ENCODE peak calls at places on chromosome 7, in four cellular contexts. One of them, this sample, is unnamed. For H3K9me3, the result is how much of the 10 kb centered on the place peaks cover.

GRCh38 chr7:26040085-26040484 is 111.9 kb upstream of the NFE2L3 start:
- DNase-seq in adipocyte: no peak
- DNase-seq in cardiac muscle cell: no peak
- DNase-seq in stomach: no peak
- DNase-seq in this sample: no peak

GRCh38 chr7:123871998-123872867 is 27.3 kb downstream of the HYAL4 start:
- DNase-seq in cardiac muscle cell: peak
- DNase-seq in adipocyte: peak
- DNase-seq in stomach: peak
- DNase-seq in this sample: peak

GRCh38 chr7:69597278-69598076 is 798 bp upstream of the AUTS2 start:
- DNase-seq in stomach: peak
- DNase-seq in adipocyte: peak
- DNase-seq in cardiac muscle cell: peak
- DNase-seq in this sample: peak

GRCh38 chr7:156001496-156002260 is 189.4 kb upstream of the SHH start:
- DNase-seq in adipocyte: no peak
- DNase-seq in stomach: no peak
- DNase-seq in cardiac muscle cell: no peak
- DNase-seq in this sample: no peak

GRCh38 chr7:44291066-44291732 is 34.2 kb downstream of the CAMK2B start:
- DNase-seq in adipocyte: no peak
- DNase-seq in cardiac muscle cell: no peak
- DNase-seq in stomach: peak
- DNase-seq in this sample: peak

GRCh38 chr7:20594023-20594422 is 21.4 kb upstream of the ABCB5 start:
- DNase-seq in cardiac muscle cell: no peak
- DNase-seq in stomach: no peak
- DNase-seq in adipocyte: no peak
- DNase-seq in this sample: no peak

GRCh38 chr7:42886129-42886528 is 25.7 kb downstream of the C7orf25 start:
- DNase-seq in stomach: no peak
- DNase-seq in cardiac muscle cell: no peak
- DNase-seq in adipocyte: peak
- DNase-seq in this sample: no peak

GRCh38 chr7:116434820-116435341 is 64.7 kb upstream of the CAV2 start:
- DNase-seq in adipocyte: peak
- DNase-seq in cardiac muscle cell: no peak
- DNase-seq in stomach: no peak
- DNase-seq in this sample: no peak

GRCh38 chr7:16114633-16115032 is 306.7 kb downstream of the CRPPA start:
- DNase-seq in adipocyte: peak
- DNase-seq in cardiac muscle cell: no peak
- DNase-seq in stomach: no peak
- DNase-seq in this sample: peak

GRCh38 chr7:17159500-17160037 is 138.9 kb upstream of the AHR start:
- DNase-seq in adipocyte: no peak
- DNase-seq in cardiac muscle cell: no peak
- DNase-seq in stomach: no peak
- DNase-seq in this sample: no peak

GRCh38 chr7:80941206-80941758 is 22.4 kb upstream of the SEMA3C start:
- DNase-seq in adipocyte: peak
- DNase-seq in stomach: no peak
- DNase-seq in cardiac muscle cell: no peak
- DNase-seq in this sample: no peak

GRCh38 chr7:155269766-155270585 is 27.7 kb upstream of the INSIG1 start:
- DNase-seq in adipocyte: peak
- DNase-seq in stomach: no peak
- DNase-seq in cardiac muscle cell: no peak
- DNase-seq in this sample: no peak

GRCh38 chr7:1331576-1332467 is 99.2 kb downstream of the UNCX start:
- DNase-seq in cardiac muscle cell: no peak
- DNase-seq in stomach: no peak
- DNase-seq in adipocyte: no peak
- DNase-seq in this sample: no peak

GRCh38 chr7:32115831-32116230 is 45.6 kb upstream of the PDE1C start:
- DNase-seq in cardiac muscle cell: no peak
- DNase-seq in stomach: no peak
- DNase-seq in adipocyte: peak
- DNase-seq in this sample: no peak

GRCh38 chr7:137992738-137993394 is 9.0 kb downstream of the CREB3L2 start:
- DNase-seq in adipocyte: peak
- DNase-seq in cardiac muscle cell: no peak
- DNase-seq in stomach: no peak
- DNase-seq in this sample: peak

GRCh38 chr7:28754027-28754426 is 204.1 kb downstream of the TRIL start:
- DNase-seq in stomach: no peak
- DNase-seq in adipocyte: peak
- DNase-seq in cardiac muscle cell: no peak
- DNase-seq in this sample: no peak

GRCh38 chr7:139871276-139871675 is 42.2 kb downstream of the TBXAS1 start:
- DNase-seq in adipocyte: peak
- DNase-seq in stomach: no peak
- DNase-seq in cardiac muscle cell: no peak
- DNase-seq in this sample: no peak

GRCh38 chr7:155233703-155234492 is 63.8 kb upstream of the INSIG1 start:
- DNase-seq in cardiac muscle cell: no peak
- DNase-seq in adipocyte: no peak
- DNase-seq in stomach: peak
- DNase-seq in this sample: no peak

GRCh38 chr7:66781408-66782090 is 41.0 kb downstream of the RABGEF1 start:
- DNase-seq in stomach: no peak
- DNase-seq in adipocyte: no peak
- DNase-seq in cardiac muscle cell: no peak
- DNase-seq in this sample: no peak

GRCh38 chr7:119132439-119132838 is 907.9 kb downstream of the ANKRD7 start:
- DNase-seq in cardiac muscle cell: no peak
- DNase-seq in stomach: no peak
- DNase-seq in adipocyte: no peak
- DNase-seq in this sample: no peak

GRCh38 chr7:82051641-82052040 is 281.8 kb upstream of the HGF start:
- DNase-seq in cardiac muscle cell: no peak
- DNase-seq in stomach: no peak
- DNase-seq in adipocyte: peak
- DNase-seq in this sample: peak

GRCh38 chr7:94323872-94324271 is 70.8 kb upstream of the COL1A2 start:
- DNase-seq in adipocyte: no peak
- DNase-seq in stomach: no peak
- DNase-seq in cardiac muscle cell: no peak
- DNase-seq in this sample: no peak

GRCh38 chr7:150937848-150938561 is 40.1 kb downstream of the KCNH2 start:
- DNase-seq in adipocyte: no peak
- DNase-seq in stomach: no peak
- DNase-seq in cardiac muscle cell: no peak
- DNase-seq in this sample: peak

GRCh38 chr7:156560075-156560474 is 80.5 kb upstream of the RNF32 start:
- DNase-seq in cardiac muscle cell: no peak
- DNase-seq in stomach: no peak
- DNase-seq in adipocyte: no peak
- DNase-seq in this sample: peak

GRCh38 chr7:98232799-98233198 is 19.2 kb downstream of the TECPR1 start:
- DNase-seq in cardiac muscle cell: no peak
- DNase-seq in stomach: no peak
- DNase-seq in adipocyte: no peak
- DNase-seq in this sample: no peak
- H3K9me3 ChIP-seq in cardiac muscle cell: under half
- H3K9me3 ChIP-seq in stomach: under half
- H3K9me3 ChIP-seq in adipocyte: under half
- H3K9me3 ChIP-seq in this sample: under half

DNA sequence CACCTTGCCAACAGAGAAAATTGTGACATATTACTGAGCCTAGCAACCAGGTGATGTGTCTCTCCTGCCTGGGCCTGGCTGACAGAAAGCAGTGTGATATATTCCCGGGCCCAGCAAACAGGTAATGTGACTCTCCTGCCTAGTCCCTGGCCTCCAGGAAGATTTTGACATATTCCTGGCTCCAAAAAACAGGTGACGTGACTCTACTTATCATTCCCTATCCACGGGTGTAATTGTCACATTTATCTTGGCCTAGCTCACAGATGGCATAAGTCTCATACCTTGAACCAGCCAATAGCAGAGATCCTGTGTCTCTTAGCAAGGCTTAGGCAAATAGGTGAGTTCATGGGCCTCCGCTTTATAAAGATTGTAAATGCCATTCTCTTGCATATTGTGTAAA is 49.6 kb upstream of the ZNF680 start:
- DNase-seq in stomach: no peak
- DNase-seq in adipocyte: no peak
- DNase-seq in cardiac muscle cell: no peak
- DNase-seq in this sample: no peak
- H3K9me3 ChIP-seq in stomach: under half
- H3K9me3 ChIP-seq in adipocyte: under half
- H3K9me3 ChIP-seq in cardiac muscle cell: under half
- H3K9me3 ChIP-seq in this sample: under half

GRCh38 chr7:57216340-57216739 is 84.1 kb upstream of the ZNF479 start:
- DNase-seq in cardiac muscle cell: peak
- DNase-seq in adipocyte: no peak
- DNase-seq in stomach: no peak
- DNase-seq in this sample: no peak
- H3K9me3 ChIP-seq in cardiac muscle cell: under half
- H3K9me3 ChIP-seq in adipocyte: under half
- H3K9me3 ChIP-seq in stomach: under half
- H3K9me3 ChIP-seq in this sample: under half

DNA sequence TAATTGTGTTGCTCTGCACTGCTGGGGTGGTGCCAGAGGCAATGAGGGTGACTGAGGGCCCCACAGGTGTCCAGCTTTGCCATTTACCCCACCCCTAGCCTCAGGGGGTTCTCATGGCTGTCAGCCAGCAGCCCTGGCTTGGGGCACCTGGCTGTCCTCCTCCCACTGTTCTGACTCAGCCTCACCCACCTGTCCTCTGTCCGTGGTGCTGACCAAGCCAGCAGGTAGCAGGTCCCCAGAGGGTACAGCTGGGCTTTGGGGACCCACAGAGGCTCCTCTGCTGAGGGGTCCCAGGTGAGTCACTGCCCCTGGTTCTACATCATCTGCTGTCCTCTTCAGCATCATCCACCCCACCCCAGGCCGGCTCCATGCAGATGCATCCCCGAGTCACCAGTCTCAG is 32.2 kb upstream of the ZNF716 start:
- DNase-seq in adipocyte: no peak
- DNase-seq in cardiac muscle cell: no peak
- DNase-seq in stomach: no peak
- DNase-seq in this sample: no peak
- H3K9me3 ChIP-seq in adipocyte: under half
- H3K9me3 ChIP-seq in cardiac muscle cell: under half
- H3K9me3 ChIP-seq in stomach: under half
- H3K9me3 ChIP-seq in this sample: under half

GRCh38 chr7:6705959-6706665 is 635 bp downstream of the ZNF12 start:
- DNase-seq in cardiac muscle cell: peak
- DNase-seq in adipocyte: peak
- DNase-seq in stomach: peak
- DNase-seq in this sample: peak

GRCh38 chr7:6700793-6701192 is 6.0 kb downstream of the ZNF12 start:
- DNase-seq in stomach: no peak
- DNase-seq in cardiac muscle cell: no peak
- DNase-seq in adipocyte: no peak
- DNase-seq in this sample: no peak
- H3K9me3 ChIP-seq in stomach: under half
- H3K9me3 ChIP-seq in cardiac muscle cell: under half
- H3K9me3 ChIP-seq in adipocyte: half or more
- H3K9me3 ChIP-seq in this sample: under half

GRCh38 chr7:158056761-158057160 is 530.9 kb downstream of the PTPRN2 start:
- DNase-seq in stomach: no peak
- DNase-seq in adipocyte: no peak
- DNase-seq in cardiac muscle cell: no peak
- DNase-seq in this sample: no peak
- H3K9me3 ChIP-seq in stomach: under half
- H3K9me3 ChIP-seq in adipocyte: under half
- H3K9me3 ChIP-seq in cardiac muscle cell: under half
- H3K9me3 ChIP-seq in this sample: under half

GRCh38 chr7:158289231-158289630 is 298.4 kb downstream of the PTPRN2 start:
- DNase-seq in cardiac muscle cell: no peak
- DNase-seq in adipocyte: no peak
- DNase-seq in stomach: no peak
- DNase-seq in this sample: no peak
- H3K9me3 ChIP-seq in cardiac muscle cell: under half
- H3K9me3 ChIP-seq in adipocyte: under half
- H3K9me3 ChIP-seq in stomach: under half
- H3K9me3 ChIP-seq in this sample: under half

DNA sequence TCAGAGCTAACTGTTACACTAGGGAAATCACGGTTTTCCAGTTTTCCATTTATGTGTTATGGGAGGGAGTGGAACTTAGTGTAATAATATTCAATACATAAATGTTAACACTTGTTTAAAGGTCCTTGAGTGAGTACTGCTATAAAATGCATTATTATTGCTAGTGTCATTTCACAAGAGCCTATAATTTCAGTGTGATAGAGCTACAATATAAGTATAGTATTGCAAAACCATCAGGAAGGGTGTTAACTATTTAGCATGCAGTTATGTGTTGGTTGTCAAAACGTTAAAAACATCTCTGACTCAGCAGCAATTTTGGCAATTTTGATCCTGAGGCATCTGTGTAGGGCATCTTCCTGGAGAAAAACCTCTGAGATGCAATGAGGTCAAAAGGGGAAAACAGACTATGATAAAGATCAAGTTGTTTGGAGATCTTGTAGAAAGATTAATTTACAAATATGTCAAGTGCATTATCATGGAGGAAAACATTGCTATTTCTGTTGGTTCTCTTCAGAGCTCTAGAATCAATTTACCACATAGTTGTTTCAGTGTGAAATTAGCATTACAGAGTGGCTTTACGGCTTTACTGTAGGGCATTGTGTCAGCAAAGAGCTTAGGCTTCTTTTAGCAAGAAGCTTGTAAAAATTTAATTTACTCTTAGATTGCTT is 5.3 kb downstream of the CFTR start:
- DNase-seq in stomach: no peak
- DNase-seq in adipocyte: no peak
- DNase-seq in cardiac muscle cell: no peak
- DNase-seq in this sample: no peak
- H3K9me3 ChIP-seq in stomach: under half
- H3K9me3 ChIP-seq in adipocyte: under half
- H3K9me3 ChIP-seq in cardiac muscle cell: under half
- H3K9me3 ChIP-seq in this sample: under half

GRCh38 chr7:14446231-14446630 is 456.3 kb downstream of the DGKB start:
- DNase-seq in adipocyte: no peak
- DNase-seq in stomach: no peak
- DNase-seq in cardiac muscle cell: no peak
- DNase-seq in this sample: no peak
- H3K9me3 ChIP-seq in adipocyte: under half
- H3K9me3 ChIP-seq in stomach: under half
- H3K9me3 ChIP-seq in cardiac muscle cell: under half
- H3K9me3 ChIP-seq in this sample: under half